ENCODE peak calls at places on chromosomes 11 and 22, in four cellular contexts. One of them, this sample, is unnamed. For H3K27me3, the result is how much of the 10 kb centered on the place peaks cover.

GRCh38 chr11:86749861-86750401 is 50.4 kb upstream of the PRSS23 start:
- DNase-seq in colonic mucosa: no peak
- DNase-seq in prostate gland: no peak
- DNase-seq in IMR-90: no peak
- DNase-seq in this sample: no peak

GRCh38 chr11:10693509-10694071 is at the start of gene IRAG1:
- DNase-seq in prostate gland: no peak
- DNase-seq in colonic mucosa: peak
- DNase-seq in IMR-90: peak
- DNase-seq in this sample: peak

GRCh38 chr22:20998411-20999336 is 3.2 kb downstream of the THAP7 start:
- DNase-seq in colonic mucosa: no peak
- DNase-seq in IMR-90: peak
- DNase-seq in prostate gland: no peak
- DNase-seq in this sample: no peak

GRCh38 chr11:69357458-69358397 is 63.8 kb downstream of the MYEOV start:
- DNase-seq in IMR-90: no peak
- DNase-seq in colonic mucosa: peak
- DNase-seq in prostate gland: no peak
- DNase-seq in this sample: no peak

GRCh38 chr11:33652001-33652400 is 48.6 kb downstream of the C11orf91 start:
- DNase-seq in IMR-90: peak
- DNase-seq in colonic mucosa: no peak
- DNase-seq in prostate gland: no peak
- DNase-seq in this sample: no peak

GRCh38 chr22:19666663-19667593 is 47.4 kb upstream of the SEPTIN5 start:
- DNase-seq in IMR-90: peak
- DNase-seq in prostate gland: no peak
- DNase-seq in colonic mucosa: no peak
- DNase-seq in this sample: no peak

GRCh38 chr22:28813772-28814518 is 13.6 kb upstream of the XBP1 start:
- DNase-seq in prostate gland: no peak
- DNase-seq in colonic mucosa: peak
- DNase-seq in IMR-90: no peak
- DNase-seq in this sample: peak

GRCh38 chr11:116693206-116694016 is 79.4 kb downstream of the BUD13 start:
- DNase-seq in colonic mucosa: peak
- DNase-seq in prostate gland: no peak
- DNase-seq in IMR-90: no peak
- DNase-seq in this sample: peak

GRCh38 chr11:69692422-69692821 is 11.4 kb downstream of the FGF19 start:
- DNase-seq in IMR-90: no peak
- DNase-seq in prostate gland: no peak
- DNase-seq in colonic mucosa: no peak
- DNase-seq in this sample: no peak

DNA sequence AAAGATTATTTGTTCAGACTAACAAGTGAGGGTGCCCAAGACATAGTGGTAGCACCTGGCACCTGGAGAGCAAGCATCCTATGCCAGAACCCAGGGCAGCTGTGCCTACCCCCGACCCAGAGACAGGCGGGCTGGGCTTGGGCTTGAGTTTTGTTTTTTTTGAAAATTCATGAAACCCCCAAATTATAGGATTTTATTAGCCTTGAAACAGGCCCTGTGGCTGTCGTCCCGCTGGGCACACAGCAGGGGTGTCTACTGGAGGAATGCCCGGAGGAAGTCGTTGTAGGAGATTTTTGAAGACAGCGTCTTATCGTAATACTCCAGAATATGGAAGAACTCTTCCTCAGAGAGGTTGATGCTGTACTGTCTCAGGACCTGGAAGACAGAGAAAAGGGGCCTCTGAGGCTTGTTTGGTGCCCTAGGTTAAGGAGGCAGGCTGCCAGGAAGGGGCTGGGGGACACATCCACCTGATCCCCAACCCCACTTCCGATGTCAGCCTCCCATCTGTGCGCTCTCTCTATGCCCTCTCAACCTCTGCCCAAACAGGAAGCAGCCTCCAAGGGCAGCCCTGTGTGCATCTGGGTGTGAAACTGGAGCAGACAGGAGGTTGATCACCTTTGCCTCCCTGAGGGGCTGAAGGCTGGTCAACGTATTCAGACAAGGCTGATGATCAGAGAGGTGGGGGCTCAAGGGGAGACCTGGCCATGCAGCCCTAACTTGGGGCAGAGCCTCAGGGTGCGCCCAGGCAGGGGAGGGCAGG is 117.0 kb downstream of the MPPED1 start:
- DNase-seq in prostate gland: no peak
- DNase-seq in IMR-90: no peak
- DNase-seq in colonic mucosa: no peak
- DNase-seq in this sample: no peak
- H3K4me3 ChIP-seq in prostate gland: no peak
- H3K4me3 ChIP-seq in IMR-90: no peak
- H3K4me3 ChIP-seq in colonic mucosa: no peak
- H3K4me3 ChIP-seq in this sample: no peak

GRCh38 chr22:23067691-23068090 is 2.6 kb upstream of the GNAZ start:
- DNase-seq in prostate gland: no peak
- DNase-seq in IMR-90: no peak
- DNase-seq in colonic mucosa: no peak
- DNase-seq in this sample: no peak
- H3K27me3 ChIP-seq in prostate gland: under half
- H3K27me3 ChIP-seq in IMR-90: under half
- H3K27me3 ChIP-seq in colonic mucosa: under half
- H3K27me3 ChIP-seq in this sample: under half

GRCh38 chr11:13206086-13206640 is 71.4 kb upstream of the BMAL1 start:
- DNase-seq in IMR-90: no peak
- DNase-seq in prostate gland: no peak
- DNase-seq in colonic mucosa: no peak
- DNase-seq in this sample: no peak

GRCh38 chr11:13209379-13209778 is 68.2 kb upstream of the BMAL1 start:
- DNase-seq in prostate gland: no peak
- DNase-seq in colonic mucosa: no peak
- DNase-seq in IMR-90: no peak
- DNase-seq in this sample: no peak

GRCh38 chr11:13207270-13207664 is 70.3 kb upstream of the BMAL1 start:
- DNase-seq in prostate gland: no peak
- DNase-seq in IMR-90: no peak
- DNase-seq in colonic mucosa: no peak
- DNase-seq in this sample: no peak

GRCh38 chr11:13208921-13209320 is 68.7 kb upstream of the BMAL1 start:
- DNase-seq in prostate gland: no peak
- DNase-seq in IMR-90: no peak
- DNase-seq in colonic mucosa: no peak
- DNase-seq in this sample: no peak

DNA sequence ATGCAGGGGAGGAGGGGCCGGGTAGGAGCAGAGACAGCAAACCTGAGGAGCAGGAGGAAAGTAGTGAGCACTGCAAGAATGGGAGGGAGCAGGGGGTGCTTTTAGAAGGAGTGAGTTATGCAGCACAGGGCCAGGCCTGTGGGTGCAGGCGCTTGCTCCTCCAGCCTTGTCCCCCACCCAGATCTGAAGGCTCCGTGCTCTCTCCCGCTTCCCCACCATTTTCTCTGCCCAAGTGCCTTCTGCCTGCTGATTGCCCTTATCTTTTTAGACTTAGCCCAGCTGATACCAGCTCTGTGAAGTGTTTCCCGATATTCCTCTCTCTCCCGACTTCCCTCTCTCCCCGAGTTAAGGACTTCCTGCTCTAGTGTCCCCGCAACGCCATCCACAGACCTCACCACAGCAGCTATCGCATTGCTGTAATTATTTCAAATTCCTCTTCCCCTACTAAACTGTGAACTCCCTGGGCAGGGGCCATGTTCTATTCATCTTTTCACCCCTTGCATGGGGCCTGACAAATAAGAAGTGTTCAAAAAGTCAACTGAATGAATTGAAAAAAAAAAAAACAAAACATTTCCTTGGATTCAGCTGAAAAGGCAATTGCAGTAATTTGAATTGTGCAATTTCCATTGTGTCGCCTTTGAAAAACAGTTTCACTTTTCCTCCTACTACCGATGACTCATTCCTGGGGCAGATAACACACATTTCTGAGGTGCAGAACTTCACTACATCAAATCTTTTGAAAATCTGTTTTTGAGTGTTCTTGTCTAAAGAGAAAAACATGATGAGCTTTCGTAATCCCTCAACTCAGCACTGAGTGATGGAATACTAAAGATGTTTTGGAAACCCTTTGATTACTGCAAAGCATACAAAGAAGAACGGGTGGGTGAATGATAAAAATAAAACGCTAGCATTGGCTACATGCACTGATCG is 69.7 kb upstream of the BMAL1 start:
- DNase-seq in prostate gland: no peak
- DNase-seq in IMR-90: peak
- DNase-seq in colonic mucosa: peak
- DNase-seq in this sample: peak
- H3K4me3 ChIP-seq in prostate gland: no peak
- H3K4me3 ChIP-seq in IMR-90: peak
- H3K4me3 ChIP-seq in colonic mucosa: peak
- H3K4me3 ChIP-seq in this sample: no peak

GRCh38 chr11:11770921-11771484 is 70.8 kb upstream of the USP47 start:
- DNase-seq in prostate gland: no peak
- DNase-seq in IMR-90: no peak
- DNase-seq in colonic mucosa: no peak
- DNase-seq in this sample: no peak

GRCh38 chr11:11772865-11773515 is 68.8 kb upstream of the USP47 start:
- DNase-seq in IMR-90: no peak
- DNase-seq in colonic mucosa: no peak
- DNase-seq in prostate gland: no peak
- DNase-seq in this sample: no peak

GRCh38 chr11:11769362-11769761 is 72.4 kb upstream of the USP47 start:
- DNase-seq in prostate gland: no peak
- DNase-seq in IMR-90: no peak
- DNase-seq in colonic mucosa: no peak
- DNase-seq in this sample: no peak

GRCh38 chr11:11769782-11770181 is 72.0 kb upstream of the USP47 start:
- DNase-seq in prostate gland: no peak
- DNase-seq in colonic mucosa: no peak
- DNase-seq in IMR-90: no peak
- DNase-seq in this sample: no peak

DNA sequence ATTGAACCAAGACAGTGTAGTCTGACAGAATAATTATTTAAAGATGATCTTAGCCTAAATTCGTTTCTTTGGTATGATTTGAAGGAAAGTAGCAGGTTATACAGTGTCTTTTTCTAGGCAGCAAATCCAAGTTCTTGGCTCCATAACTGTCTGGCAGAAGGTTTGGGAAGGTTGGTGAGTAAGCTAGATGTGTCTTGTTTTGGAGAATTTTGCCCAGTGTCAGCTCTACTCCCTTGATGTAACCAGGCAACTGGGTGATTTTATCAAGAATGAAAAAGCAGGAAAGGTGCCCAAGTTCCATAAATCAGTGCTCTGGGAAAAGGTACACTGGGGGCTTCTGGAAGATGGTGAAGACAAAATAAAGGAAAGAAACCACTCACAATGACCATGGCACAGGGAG is 71.5 kb upstream of the USP47 start:
- DNase-seq in IMR-90: no peak
- DNase-seq in colonic mucosa: no peak
- DNase-seq in prostate gland: no peak
- DNase-seq in this sample: no peak
- H3K27me3 ChIP-seq in IMR-90: under half
- H3K27me3 ChIP-seq in colonic mucosa: under half
- H3K27me3 ChIP-seq in prostate gland: under half
- H3K27me3 ChIP-seq in this sample: under half

GRCh38 chr22:36910461-36910860 is 3.0 kb upstream of the CSF2RB start:
- DNase-seq in prostate gland: peak
- DNase-seq in colonic mucosa: no peak
- DNase-seq in IMR-90: no peak
- DNase-seq in this sample: no peak

GRCh38 chr22:36912694-36913430 is 566 bp upstream of the CSF2RB start:
- DNase-seq in prostate gland: no peak
- DNase-seq in IMR-90: no peak
- DNase-seq in colonic mucosa: no peak
- DNase-seq in this sample: no peak

GRCh38 chr22:36914383-36914752 is 940 bp downstream of the CSF2RB start:
- DNase-seq in prostate gland: no peak
- DNase-seq in IMR-90: no peak
- DNase-seq in colonic mucosa: no peak
- DNase-seq in this sample: no peak

GRCh38 chr22:36913431-36914382 is at the start of gene CSF2RB:
- DNase-seq in colonic mucosa: peak
- DNase-seq in prostate gland: no peak
- DNase-seq in IMR-90: no peak
- DNase-seq in this sample: no peak

DNA sequence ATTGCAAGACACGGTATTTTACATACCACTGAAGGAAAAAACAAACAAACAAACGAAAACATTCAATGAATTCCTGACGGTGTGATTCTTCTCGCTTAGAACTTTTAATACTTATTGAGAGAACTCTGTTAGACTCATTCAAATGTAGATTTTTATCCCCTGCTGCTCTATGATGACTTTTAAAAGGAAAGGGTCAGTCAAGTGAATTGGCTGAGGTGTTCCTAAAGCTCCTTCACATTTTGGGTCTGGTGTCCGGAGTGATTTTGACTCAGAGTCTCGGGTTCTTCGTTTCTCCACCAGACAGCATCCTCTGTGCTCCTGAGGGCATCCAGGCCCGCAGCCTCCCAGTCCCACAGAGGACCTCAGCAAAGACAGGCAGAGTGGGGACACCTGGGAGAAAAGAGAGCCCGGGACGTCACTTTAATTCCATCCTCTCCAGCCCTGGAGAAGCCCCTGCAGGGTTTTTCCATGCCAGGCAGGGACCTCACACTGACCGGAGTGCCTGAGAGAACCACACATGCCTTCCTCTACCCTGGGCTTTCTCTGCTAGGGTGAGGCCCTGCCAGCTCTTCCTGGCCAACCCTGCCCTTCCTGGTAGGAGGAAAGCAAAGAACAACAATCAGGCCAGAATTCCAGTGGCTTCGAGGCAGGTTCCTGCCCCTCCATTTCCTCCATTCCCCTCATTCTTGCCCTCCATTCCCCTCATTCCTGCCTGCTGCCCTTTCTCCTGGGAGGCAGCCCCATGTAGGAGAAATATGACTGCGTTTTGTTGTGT is 1.4 kb upstream of the CSF2RB start:
- DNase-seq in IMR-90: no peak
- DNase-seq in prostate gland: no peak
- DNase-seq in colonic mucosa: no peak
- DNase-seq in this sample: no peak
- H3K4me3 ChIP-seq in IMR-90: no peak
- H3K4me3 ChIP-seq in prostate gland: no peak
- H3K4me3 ChIP-seq in colonic mucosa: no peak
- H3K4me3 ChIP-seq in this sample: no peak